ENCODE peak calls at places on chromosomes 16 and 17, in seven cellular contexts. V is NCI-H2029; U is NCI-H1105; T is mammary epithelial cell; A is activated naive CD4-positive, alpha-beta T cell treated with anti-CD3 and anti-CD28 coated beads, Interleukin-2, amount 10 ng/mL, durations not matched to agents 7 days and 5 days; E is activated CD8-positive, alpha-beta memory T cell treated with anti-CD3 and anti-CD28 coated beads for 48 hours; S is activated CD4-positive, CD25-positive, alpha-beta regulatory T cell. L is an unnamed sample.
A peak's percentile ranks its signal among the peaks of the same experiment; 100 is the strongest.

GRCh38 chr16:27676807-27677206 is 126.9 kb downstream of the KATNIP start:
- DNase-seq in A (no peak), V (no peak), T (no peak), S (no peak), U (no peak), E (no peak), L (no peak)

GRCh38 chr16:68790130-68790761 is 53.1 kb upstream of the TANGO6 start:
- DNase-seq in T (peak; percentile 82), A (no peak), V (no peak), S (no peak), U (no peak), E (no peak), L (peak; percentile 44)

GRCh38 chr17:73536700-73537680 is 107.3 kb downstream of the SDK2 start:
- DNase-seq in E (no peak), S (no peak), U (no peak), T (no peak), V (no peak), A (no peak), L (no peak)

GRCh38 chr17:57566724-57567123 is 178.4 kb downstream of the CCDC182 start:
- DNase-seq in V (no peak), E (no peak), T (peak; percentile 45), S (no peak), A (no peak), U (peak; percentile 92), L (no peak)

GRCh38 chr17:27495460-27495859 is 39.2 kb downstream of the KSR1 start:
- DNase-seq in S (no peak), U (no peak), E (no peak), V (no peak), A (no peak), T (no peak), L (no peak)

GRCh38 chr16:57150682-57151330 is 35.0 kb downstream of the PSME3IP1 start:
- DNase-seq in A (no peak), S (no peak), T (no peak), U (no peak), V (no peak), E (no peak), L (no peak)

GRCh38 chr16:54928421-54929089 is 2.1 kb upstream of the IRX5 start:
- DNase-seq in V (no peak), A (peak; percentile 58), S (no peak), T (peak; percentile 58), U (peak; percentile 91), E (no peak), L (peak; percentile 90)

GRCh38 chr17:43372273-43372911 is 26.4 kb upstream of the ARL4D start:
- DNase-seq in A (peak; percentile 29), E (no peak), U (no peak), S (no peak), T (no peak), V (no peak), L (no peak)

GRCh38 chr17:37770631-37771518 is 26.0 kb upstream of the HNF1B start:
- DNase-seq in S (no peak), V (peak; percentile 29), U (peak; percentile 10), A (peak; percentile 62), E (no peak), T (peak; percentile 49), L (peak; percentile 59)

GRCh38 chr17:55635253-55635766 is 87.4 kb downstream of the TMEM100 start:
- DNase-seq in S (no peak), T (no peak), A (no peak), V (no peak), U (no peak), E (no peak), L (no peak)

GRCh38 chr16:47726031-47726675 is 265.0 kb downstream of the PHKB start:
- DNase-seq in V (no peak), E (no peak), S (no peak), U (no peak), T (no peak), A (no peak), L (no peak)

GRCh38 chr17:74478369-74479100 is 12.1 kb downstream of the CD300A start:
- DNase-seq in A (peak; percentile 59), E (no peak), T (no peak), V (no peak), S (no peak), U (no peak), L (no peak)

GRCh38 chr17:76734080-76734840 is 2.9 kb downstream of the SRSF2 start:
- DNase-seq in U (no peak), T (no peak), V (no peak), A (peak; percentile 48), E (no peak), S (no peak), L (no peak)

GRCh38 chr17:60351012-60351695 is 40.8 kb downstream of the USP32 start:
- DNase-seq in T (no peak), V (no peak), E (no peak), S (no peak), A (no peak), U (no peak), L (no peak)

GRCh38 chr17:2087597-2088211 is 32.8 kb downstream of the HIC1 start:
- DNase-seq in E (no peak), V (no peak), T (no peak), A (peak; percentile 79), S (no peak), U (no peak), L (no peak)

GRCh38 chr16:69709456-69710084 is 16.8 kb downstream of the NQO1 start:
- DNase-seq in E (no peak), V (peak; percentile 31), U (peak; percentile 35), T (peak; percentile 60), A (no peak), S (no peak), L (no peak)

GRCh38 chr16:2825049-2825742 is 4.9 kb upstream of the ZG16B start:
- DNase-seq in U (no peak), S (no peak), E (no peak), A (peak; percentile 17), V (no peak), T (no peak), L (no peak)

L was measured in MG63.